ENCODE peak calls at places on chromosome 12, in six cellular contexts. V, N, A, X, Q and O are unnamed samples. For H3K4me1, the result is how much of the 10 kb centered on the place peaks cover.

GRCh38 chr12:54000105-54000773 is at the start of gene HOXC9:
- DNase-seq in A (no peak), N (no peak), X (no peak), V (no peak), Q (no peak), O (no peak)

GRCh38 chr12:132162508-132163031 is 18.3 kb downstream of the NOC4L start:
- DNase-seq in N (no peak), X (no peak), Q (no peak), A (peak), V (no peak), O (no peak)

GRCh38 chr12:110661337-110661972 is 27.5 kb downstream of the HVCN1 start:
- DNase-seq in X (no peak), A (no peak), N (no peak), Q (no peak), V (peak), O (no peak)

GRCh38 chr12:55972906-55973597 is 826 bp upstream of the RAB5B start:
- DNase-seq in V (no peak), Q (no peak), X (no peak), N (no peak), A (peak), O (no peak)

GRCh38 chr12:54008260-54008552 is 579 bp upstream of the HOXC8 start:
- DNase-seq in N (no peak), X (no peak), A (no peak), V (no peak), Q (no peak), O (no peak)

GRCh38 chr12:109458086-109458485 is 19.0 kb downstream of the KCTD10 start:
- DNase-seq in A (peak), V (no peak), N (no peak), Q (no peak), X (no peak), O (no peak)

GRCh38 chr12:21073129-21073528 is 57.9 kb upstream of the SLCO1B1 start:
- DNase-seq in N (no peak), V (no peak), X (no peak), A (no peak), Q (no peak), O (no peak)

GRCh38 chr12:126926023-126926600 is 1340.9 kb upstream of the TMEM132C start:
- DNase-seq in Q (no peak), N (no peak), X (no peak), A (no peak), V (no peak), O (no peak)

GRCh38 chr12:113899042-113899843 is 66.9 kb downstream of the RBM19 start:
- DNase-seq in N (no peak), V (no peak), Q (no peak), X (no peak), A (no peak), O (no peak)

GRCh38 chr12:53806689-53807088 is 54.9 kb upstream of the CISTR start:
- DNase-seq in N (no peak), A (peak), X (no peak), V (no peak), Q (no peak), O (no peak)

GRCh38 chr12:93378373-93379310 is 917 bp downstream of the NUDT4 start:
- DNase-seq in Q (no peak), V (peak), N (peak), A (peak), X (no peak), O (peak)

GRCh38 chr12:102824218-102824835 is 92.7 kb downstream of the PAH start:
- DNase-seq in X (no peak), N (peak), V (peak), Q (peak), A (peak), O (peak)

GRCh38 chr12:25251749-25252148 is 1.0 kb upstream of the KRAS start:
- DNase-seq in Q (no peak), X (no peak), A (no peak), N (no peak), V (no peak), O (no peak)

GRCh38 chr12:25518512-25518911 is 34.6 kb downstream of the LMNTD1 start:
- DNase-seq in X (no peak), Q (no peak), A (peak), V (no peak), N (no peak), O (no peak)

GRCh38 chr12:106362971-106363370 is 5.4 kb downstream of the POLR3B start:
- DNase-seq in V (no peak), A (no peak), Q (no peak), X (no peak), N (no peak), O (no peak)

GRCh38 chr12:76762556-76762955 is 1.4 kb upstream of the ZDHHC17 start:
- DNase-seq in X (no peak), Q (no peak), N (no peak), V (no peak), A (no peak), O (peak)

GRCh38 chr12:108831309-108831991 is 25.9 kb downstream of the SSH1 start:
- DNase-seq in V (no peak), Q (no peak), N (no peak), X (no peak), A (no peak), O (no peak)

GRCh38 chr12:130838284-130838950 is 633 bp downstream of the STX2 start:
- DNase-seq in V (peak), X (no peak), A (no peak), Q (no peak), N (peak), O (peak)

GRCh38 chr12:52284562-52285171 is 6.7 kb downstream of the KRT81 start:
- DNase-seq in N (no peak), Q (no peak), X (no peak), V (no peak), A (no peak), O (no peak)

DNA sequence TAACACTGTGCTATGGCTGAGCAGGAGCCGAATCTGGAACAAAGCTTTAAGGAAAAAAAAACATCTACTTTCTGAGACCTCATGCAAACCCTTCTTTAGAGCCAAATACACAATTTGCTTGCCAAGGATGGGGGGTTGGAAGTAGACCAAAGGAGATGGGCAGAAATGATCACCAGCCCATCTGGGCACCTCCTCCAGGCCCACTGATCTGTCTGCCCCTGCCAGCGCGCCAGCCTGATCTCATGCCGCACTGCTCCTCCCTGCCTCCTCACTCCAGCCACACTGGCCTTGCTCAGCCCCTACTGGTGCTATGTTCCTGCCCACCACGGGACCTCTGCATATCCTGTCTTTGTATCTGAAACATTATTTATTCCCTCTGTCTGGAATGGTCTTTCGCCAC is 24.8 kb upstream of the RAB35 start:
- DNase-seq in X (no peak), N (no peak), V (no peak), A (no peak), Q (no peak), O (no peak)
- TF ChIP-seq POLR2A in X (no peak), N (no peak), V (no peak), A (no peak), Q (no peak), O (no peak)

DNA sequence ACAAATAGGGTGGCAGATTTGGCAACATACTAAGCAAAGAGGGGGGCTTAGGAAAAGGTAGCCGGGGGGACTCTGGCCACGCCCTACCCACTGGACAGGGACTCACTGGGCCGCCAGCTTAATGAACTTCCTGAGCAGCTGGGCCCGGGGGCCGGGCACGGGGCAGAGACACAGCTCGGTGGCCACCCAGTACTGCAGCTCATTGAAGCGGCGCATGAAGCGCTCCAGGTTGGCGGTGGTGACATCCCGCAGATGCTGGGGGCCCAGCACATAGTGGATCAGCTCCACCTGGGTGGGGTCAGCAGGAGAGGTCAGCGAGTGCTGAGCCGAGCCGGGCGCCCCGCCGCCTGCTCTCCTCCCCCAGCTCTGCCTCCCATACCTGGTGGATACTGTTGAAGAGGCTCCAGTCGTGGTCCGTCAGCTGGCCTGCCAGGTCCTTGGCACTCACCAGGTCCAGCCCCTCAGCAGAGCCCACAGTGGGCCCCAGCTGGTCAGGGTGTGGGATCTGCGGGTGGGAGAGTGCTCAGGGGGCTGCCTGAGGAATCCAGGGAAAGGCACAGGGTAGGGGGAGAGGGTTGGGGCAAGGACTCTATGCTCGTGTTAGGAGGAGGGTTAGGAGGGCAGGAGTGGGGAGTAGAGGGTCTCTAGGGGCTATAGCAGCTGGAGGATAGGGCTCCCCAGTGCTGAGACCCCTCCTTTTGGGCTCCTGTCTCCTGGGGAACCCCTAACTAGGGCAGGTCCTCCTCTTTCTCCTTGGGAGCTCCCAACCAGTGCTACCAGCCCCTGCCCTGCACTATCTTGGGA is 15.4 kb upstream of the ENDOU start:
- DNase-seq in N (no peak), X (no peak), V (no peak), A (no peak), Q (no peak), O (no peak)
- H3K4me1 ChIP-seq in N (under half), X (half or more), V (half or more), A (under half), Q (under half), O (under half)

GRCh38 chr12:70648191-70648590 is 11.0 kb upstream of the PTPRB start:
- DNase-seq in X (no peak), N (no peak), V (no peak), A (peak), Q (no peak), O (no peak)

GRCh38 chr12:70643927-70644326 is 6.7 kb upstream of the PTPRB start:
- DNase-seq in N (no peak), A (no peak), X (no peak), Q (no peak), V (no peak), O (no peak)

GRCh38 chr12:70644836-70645235 is 7.6 kb upstream of the PTPRB start:
- DNase-seq in X (no peak), N (no peak), A (no peak), V (no peak), Q (no peak), O (no peak)

GRCh38 chr12:70646850-70647249 is 9.6 kb upstream of the PTPRB start:
- DNase-seq in V (no peak), X (no peak), N (no peak), Q (no peak), A (peak), O (no peak)

DNA sequence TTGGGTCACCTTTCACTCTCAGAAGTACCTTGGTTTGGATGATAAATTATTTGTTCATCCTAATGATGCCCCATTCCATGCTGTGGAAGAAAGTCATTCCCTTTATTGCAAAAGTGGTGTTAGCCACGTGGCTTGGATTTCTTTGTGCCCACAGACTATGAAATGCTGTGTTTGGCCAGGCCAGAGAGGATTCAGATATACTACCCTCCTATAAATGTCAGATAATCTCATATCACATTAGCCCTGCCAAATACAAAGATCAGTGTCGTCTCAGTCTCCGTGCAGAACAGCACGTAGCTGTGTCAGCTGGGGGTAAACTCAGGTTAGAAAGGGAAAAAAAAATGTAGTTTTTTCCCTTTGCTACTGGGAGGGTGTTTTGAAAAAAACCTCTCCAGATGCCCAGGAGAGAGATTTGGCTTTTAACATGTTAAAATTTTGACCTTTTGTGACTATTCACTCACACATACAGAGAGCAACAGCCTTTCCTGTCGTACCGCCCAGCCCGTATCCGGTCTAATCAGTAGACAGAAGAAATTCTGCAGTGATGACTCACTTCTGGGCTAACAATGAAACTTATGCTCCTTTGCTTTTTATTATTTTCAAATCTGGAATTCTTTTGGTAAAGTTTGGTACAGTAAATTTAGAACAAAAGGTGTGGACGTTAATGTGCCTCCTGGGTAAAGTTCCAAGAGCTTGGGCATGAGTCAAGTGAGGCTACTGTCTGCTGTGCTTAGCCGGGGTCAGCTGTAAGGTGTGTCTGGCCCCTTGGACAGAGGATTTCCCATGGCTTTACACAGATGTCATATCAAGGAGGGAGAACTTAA is 8.5 kb upstream of the PTPRB start:
- DNase-seq in A (peak), N (peak), X (no peak), V (peak), Q (peak), O (peak)
- TF ChIP-seq POLR2A in A (no peak), N (no peak), X (no peak), V (no peak), Q (no peak), O (no peak)

GRCh38 chr12:89700191-89700810 is 8.3 kb downstream of the ATP2B1 start:
- DNase-seq in V (no peak), X (no peak), N (no peak), A (peak), Q (no peak), O (no peak)

GRCh38 chr12:89697256-89697655 is 11.4 kb downstream of the ATP2B1 start:
- DNase-seq in V (no peak), A (no peak), Q (no peak), N (no peak), X (no peak), O (no peak)

GRCh38 chr12:89701606-89702206 is 6.9 kb downstream of the ATP2B1 start:
- DNase-seq in A (no peak), V (no peak), X (no peak), N (no peak), Q (no peak), O (no peak)

GRCh38 chr12:89695830-89696229 is 12.8 kb downstream of the ATP2B1 start:
- DNase-seq in A (no peak), V (no peak), X (no peak), Q (no peak), N (no peak), O (no peak)

DNA sequence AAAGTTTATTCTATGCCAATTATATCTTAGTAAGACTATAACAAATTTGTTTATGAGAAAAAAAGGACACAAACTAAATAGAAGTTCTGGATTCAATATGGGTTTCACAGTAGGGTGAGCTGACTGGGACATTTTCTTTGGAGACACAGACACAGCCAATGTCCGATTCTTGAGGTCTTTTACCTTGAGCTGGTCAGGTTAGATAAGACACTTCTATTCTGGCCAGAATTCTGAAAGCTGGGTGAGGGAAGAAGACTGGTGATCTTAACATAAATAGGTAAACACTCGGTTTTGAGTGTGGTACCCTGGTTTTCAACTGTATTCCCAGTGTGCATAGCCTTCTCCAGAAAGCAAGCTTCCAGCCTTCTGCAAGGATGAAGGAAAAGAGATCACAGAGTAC is 10.0 kb downstream of the ATP2B1 start:
- DNase-seq in N (no peak), X (no peak), Q (no peak), V (no peak), A (no peak), O (no peak)
- H3K4me1 ChIP-seq in N (under half), X (under half), Q (under half), V (under half), A (under half), O (under half)

GRCh38 chr12:32483499-32483898 is 84.1 kb downstream of the FGD4 start:
- DNase-seq in N (no peak), X (no peak), A (no peak), V (peak), Q (no peak), O (no peak)
- TF ChIP-seq POLR2A in N (no peak), X (no peak), A (no peak), V (no peak), Q (no peak), O (no peak)

GRCh38 chr12:49339464-49339861 is 2.5 kb upstream of the C1QL4 start:
- DNase-seq in Q (no peak), A (no peak), X (no peak), N (no peak), V (no peak), O (no peak)
- H3K4me1 ChIP-seq in Q (under half), A (under half), X (under half), N (under half), V (under half), O (under half)

GRCh38 chr12:122656298-122656697 is 46.9 kb downstream of the HCAR2 start:
- DNase-seq in A (no peak), N (no peak), X (no peak), V (no peak), Q (no peak), O (no peak)
- TF ChIP-seq POLR2A in A (no peak), N (no peak), X (no peak), V (no peak), Q (no peak), O (no peak)

DNA sequence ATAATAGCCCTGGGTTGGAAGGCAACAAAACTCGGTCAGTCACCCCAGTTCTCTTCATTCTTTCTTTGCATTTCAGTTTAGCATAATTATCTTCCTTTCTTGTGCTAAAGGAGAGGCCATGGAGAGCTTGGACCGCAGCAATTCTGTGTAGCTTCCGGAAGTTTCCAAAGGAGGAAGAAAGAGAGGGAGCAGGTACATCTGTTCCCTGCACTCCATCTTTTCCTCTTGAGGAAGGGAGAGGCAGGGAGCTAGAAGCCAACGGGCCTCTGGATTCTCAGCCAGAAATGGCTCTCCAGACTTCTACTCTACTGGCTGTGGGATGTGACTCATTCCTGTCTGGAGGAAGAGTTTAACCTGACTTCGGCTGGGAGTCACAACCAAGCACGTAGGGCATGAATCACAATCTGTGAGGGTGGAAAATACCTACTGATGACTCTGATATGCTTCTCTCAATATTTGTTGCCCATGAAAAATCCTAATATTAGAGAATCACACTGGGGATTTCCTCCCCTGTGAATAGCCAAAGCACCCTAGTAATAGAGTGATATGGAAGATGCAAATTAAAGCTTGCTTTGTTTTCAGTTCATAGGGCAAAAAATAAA is 17.0 kb downstream of the ANO6 start:
- DNase-seq in N (peak), A (peak), X (no peak), V (peak), Q (no peak), O (peak)
- H3K4me1 ChIP-seq in N (under half), A (under half), X (half or more), V (under half), Q (under half), O (under half)

GRCh38 chr12:62640910-62641448 is 174.4 kb downstream of the MON2 start:
- DNase-seq in V (no peak), A (peak), X (no peak), N (no peak), Q (no peak), O (no peak)
- TF ChIP-seq POLR2A in V (no peak), A (no peak), X (no peak), N (no peak), Q (no peak), O (no peak)

GRCh38 chr12:71441836-71442566 is 2.4 kb downstream of the LGR5 start:
- DNase-seq in V (no peak), X (no peak), A (no peak), Q (no peak), N (no peak), O (no peak)
- H3K4me1 ChIP-seq in V (under half), X (under half), A (under half), Q (under half), N (under half), O (under half)